ENCODE peak calls at places on chromosomes 2 and 18, in seven cellular contexts. L is AG09309; Z is T-cell; Q is stimulated activated naive CD8-positive, alpha-beta T cell treated with anti-CD3 and anti-CD28 coated beads, Interleukin-15, Interleukin-2, amounts not matched to agents 100 U/mL and 50 U/mL, for 24 hours; O is cardiac septum; F is body of pancreas; W is stimulated activated CD4-positive, alpha-beta T cell treated with anti-CD3 and anti-CD28 coated beads, Interleukin-2, amount 100 ng/mL, for 48 hours. D is an unnamed sample.

GRCh38 chr2:28365158-28365557 is 27.5 kb upstream of the FOSL2 start:
- DNase-seq in L (no peak), Z (no peak), Q (no peak), O (no peak), F (no peak), W (no peak), D (no peak)

GRCh38 chr2:145283131-145283530 is 763.2 kb upstream of the ZEB2 start:
- DNase-seq in L (no peak), Z (no peak), Q (no peak), O (no peak), F (no peak), W (no peak), D (no peak)

GRCh38 chr2:9703701-9704221 is 73.0 kb upstream of the YWHAQ start:
- DNase-seq in L (peak; percentile 27), Z (no peak), Q (peak; percentile 38), O (no peak), F (no peak), W (no peak), D (no peak)

GRCh38 chr18:5461056-5461455 is 82.7 kb downstream of the EPB41L3 start:
- DNase-seq in L (no peak), Z (no peak), Q (no peak), O (no peak), F (no peak), W (no peak), D (no peak)

GRCh38 chr18:49537232-49537876 is 24.5 kb upstream of the LIPG start:
- DNase-seq in L (no peak), Z (no peak), Q (no peak), O (no peak), F (no peak), W (no peak), D (no peak)

GRCh38 chr2:173327421-173327820 is 27.3 kb upstream of the CDCA7 start:
- DNase-seq in L (no peak), Z (no peak), Q (no peak), O (no peak), F (no peak), W (no peak), D (no peak)

GRCh38 chr2:217790195-217790594 is 212.6 kb downstream of the TNS1 start:
- DNase-seq in L (no peak), Z (no peak), Q (no peak), O (no peak), F (no peak), W (no peak), D (peak; percentile 12)

GRCh38 chr2:141195087-141195486 is 935.7 kb downstream of the LRP1B start:
- DNase-seq in L (no peak), Z (no peak), Q (no peak), O (no peak), F (no peak), W (no peak), D (no peak)

GRCh38 chr2:224971214-224971613 is 71.1 kb downstream of the DOCK10 start:
- DNase-seq in L (no peak), Z (no peak), Q (no peak), O (no peak), F (no peak), W (no peak), D (no peak)

GRCh38 chr2:99775585-99775984 is 285.8 kb upstream of the REV1 start:
- DNase-seq in L (no peak), Z (no peak), Q (no peak), O (no peak), F (no peak), W (no peak), D (no peak)

GRCh38 chr2:74147729-74148456 is at the start of gene BOLA3:
- DNase-seq in L (no peak), Z (peak; percentile 38), Q (peak; percentile 94), O (peak; percentile 95), F (peak; percentile 89), W (peak; percentile 84), D (peak; percentile 86)

GRCh38 chr18:56748698-56749268 is 97.6 kb downstream of the WDR7 start:
- DNase-seq in L (peak; percentile 11), Z (no peak), Q (no peak), O (no peak), F (no peak), W (no peak), D (peak; percentile 69)

GRCh38 chr2:86223098-86223681 is 23.9 kb downstream of the MRPL35 start:
- DNase-seq in L (no peak), Z (no peak), Q (no peak), O (peak; percentile 86), F (peak; percentile 62), W (no peak), D (peak; percentile 65)

GRCh38 chr2:9232886-9233285 is 26.3 kb downstream of the ASAP2 start:
- DNase-seq in L (no peak), Z (no peak), Q (no peak), O (no peak), F (no peak), W (no peak), D (no peak)

GRCh38 chr2:71455741-71456569 is 2.6 kb downstream of the DYSF start:
- DNase-seq in L (no peak), Z (no peak), Q (no peak), O (peak; percentile 81), F (no peak), W (no peak), D (no peak)

GRCh38 chr2:48525269-48525943 is 4.5 kb upstream of the STON1 start:
- DNase-seq in L (no peak), Z (no peak), Q (no peak), O (no peak), F (no peak), W (no peak), D (no peak)

GRCh38 chr2:182827182-182827879 is 39.1 kb downstream of the FRZB start:
- DNase-seq in L (no peak), Z (no peak), Q (no peak), O (no peak), F (no peak), W (no peak), D (no peak)

GRCh38 chr2:46950314-46950713 is 34.7 kb upstream of the MCFD2 start:
- DNase-seq in L (no peak), Z (no peak), Q (no peak), O (no peak), F (no peak), W (no peak), D (no peak)

GRCh38 chr2:229412686-229413085 is 141.6 kb upstream of the PID1 start:
- DNase-seq in L (no peak), Z (no peak), Q (no peak), O (no peak), F (no peak), W (no peak), D (no peak)

GRCh38 chr2:43845181-43845580 is 6.4 kb downstream of the ABCG8 start:
- DNase-seq in L (no peak), Z (no peak), Q (no peak), O (no peak), F (no peak), W (no peak), D (no peak)

GRCh38 chr2:44005831-44006230 is 10.0 kb upstream of the LRPPRC start:
- DNase-seq in L (no peak), Z (no peak), Q (no peak), O (no peak), F (no peak), W (no peak), D (no peak)

GRCh38 chr2:17747684-17748452 is 5.7 kb downstream of the SMC6 start:
- DNase-seq in L (no peak), Z (no peak), Q (no peak), O (no peak), F (no peak), W (no peak), D (no peak)

GRCh38 chr2:25592766-25593292 is 80.5 kb downstream of the DTNB start:
- DNase-seq in L (no peak), Z (no peak), Q (no peak), O (no peak), F (no peak), W (no peak), D (peak; percentile 59)

GRCh38 chr2:85537600-85538506 is 1.1 kb upstream of the MAT2A start:
- DNase-seq in L (no peak), Z (no peak), Q (peak; percentile 54), O (peak; percentile 84), F (peak; percentile 70), W (no peak), D (peak; percentile 83)

GRCh38 chr2:88187038-88187676 is 17.0 kb downstream of the THNSL2 start:
- DNase-seq in L (no peak), Z (no peak), Q (peak; percentile 52), O (no peak), F (peak; percentile 60), W (peak; percentile 17), D (peak; percentile 76)

GRCh38 chr2:235028646-235029045 is 76.8 kb downstream of the SH3BP4 start:
- DNase-seq in L (no peak), Z (no peak), Q (no peak), O (no peak), F (no peak), W (no peak), D (no peak)

GRCh38 chr2:60549250-60550150 is 4.0 kb downstream of the BCL11A start:
- DNase-seq in L (no peak), Z (no peak), Q (peak; percentile 26), O (no peak), F (peak; percentile 39), W (no peak), D (no peak)